ENCODE peak calls at places on chromosome 21, in six cellular contexts. One of them, this sample, is unnamed.

GRCh38 chr21:39073063-39073462 is 110.2 kb downstream of the PSMG1 start:
- DNase-seq in GM12878: no peak
- DNase-seq in endothelial cell of umbilical vein: no peak
- DNase-seq in MM.1S: peak
- DNase-seq in K562: no peak
- DNase-seq in A673: no peak
- DNase-seq in this sample: no peak

GRCh38 chr21:43662286-43662685 is 2.9 kb downstream of the RRP1B start:
- DNase-seq in K562: no peak
- DNase-seq in A673: no peak
- DNase-seq in GM12878: no peak
- DNase-seq in endothelial cell of umbilical vein: no peak
- DNase-seq in MM.1S: no peak
- DNase-seq in this sample: no peak

GRCh38 chr21:46667191-46667734 is 31.8 kb downstream of the PRMT2 start:
- DNase-seq in endothelial cell of umbilical vein: peak
- DNase-seq in MM.1S: no peak
- DNase-seq in A673: peak
- DNase-seq in K562: no peak
- DNase-seq in GM12878: no peak
- DNase-seq in this sample: no peak

GRCh38 chr21:42614391-42614790 is 39.0 kb upstream of the PDE9A start:
- DNase-seq in A673: no peak
- DNase-seq in MM.1S: no peak
- DNase-seq in endothelial cell of umbilical vein: no peak
- DNase-seq in K562: no peak
- DNase-seq in GM12878: no peak
- DNase-seq in this sample: no peak

GRCh38 chr21:31988492-31989285 is 115.9 kb downstream of the HUNK start:
- DNase-seq in endothelial cell of umbilical vein: no peak
- DNase-seq in K562: no peak
- DNase-seq in MM.1S: no peak
- DNase-seq in GM12878: no peak
- DNase-seq in A673: peak
- DNase-seq in this sample: no peak

GRCh38 chr21:28336299-28336698 is 656.4 kb downstream of the LTN1 start:
- DNase-seq in A673: peak
- DNase-seq in GM12878: no peak
- DNase-seq in MM.1S: peak
- DNase-seq in endothelial cell of umbilical vein: peak
- DNase-seq in K562: no peak
- DNase-seq in this sample: peak

GRCh38 chr21:38796426-38796825 is 9.3 kb upstream of the ETS2 start:
- DNase-seq in K562: peak
- DNase-seq in A673: no peak
- DNase-seq in GM12878: no peak
- DNase-seq in MM.1S: no peak
- DNase-seq in endothelial cell of umbilical vein: peak
- DNase-seq in this sample: no peak

GRCh38 chr21:28754127-28754611 is 238.5 kb downstream of the LTN1 start:
- DNase-seq in endothelial cell of umbilical vein: no peak
- DNase-seq in A673: peak
- DNase-seq in GM12878: no peak
- DNase-seq in K562: no peak
- DNase-seq in MM.1S: no peak
- DNase-seq in this sample: peak

GRCh38 chr21:41315726-41316125 is 875 bp upstream of the FAM3B start:
- DNase-seq in MM.1S: no peak
- DNase-seq in GM12878: no peak
- DNase-seq in A673: no peak
- DNase-seq in K562: no peak
- DNase-seq in endothelial cell of umbilical vein: no peak
- DNase-seq in this sample: no peak

GRCh38 chr21:41317458-41317857 is 857 bp downstream of the FAM3B start:
- DNase-seq in A673: no peak
- DNase-seq in K562: no peak
- DNase-seq in endothelial cell of umbilical vein: no peak
- DNase-seq in GM12878: no peak
- DNase-seq in MM.1S: no peak
- DNase-seq in this sample: no peak

GRCh38 chr21:41318218-41318617 is 1.6 kb downstream of the FAM3B start:
- DNase-seq in K562: no peak
- DNase-seq in A673: no peak
- DNase-seq in GM12878: no peak
- DNase-seq in MM.1S: no peak
- DNase-seq in endothelial cell of umbilical vein: no peak
- DNase-seq in this sample: no peak

GRCh38 chr21:41316200-41316599 is 401 bp upstream of the FAM3B start:
- DNase-seq in A673: no peak
- DNase-seq in K562: no peak
- DNase-seq in MM.1S: no peak
- DNase-seq in GM12878: no peak
- DNase-seq in endothelial cell of umbilical vein: no peak
- DNase-seq in this sample: no peak

DNA sequence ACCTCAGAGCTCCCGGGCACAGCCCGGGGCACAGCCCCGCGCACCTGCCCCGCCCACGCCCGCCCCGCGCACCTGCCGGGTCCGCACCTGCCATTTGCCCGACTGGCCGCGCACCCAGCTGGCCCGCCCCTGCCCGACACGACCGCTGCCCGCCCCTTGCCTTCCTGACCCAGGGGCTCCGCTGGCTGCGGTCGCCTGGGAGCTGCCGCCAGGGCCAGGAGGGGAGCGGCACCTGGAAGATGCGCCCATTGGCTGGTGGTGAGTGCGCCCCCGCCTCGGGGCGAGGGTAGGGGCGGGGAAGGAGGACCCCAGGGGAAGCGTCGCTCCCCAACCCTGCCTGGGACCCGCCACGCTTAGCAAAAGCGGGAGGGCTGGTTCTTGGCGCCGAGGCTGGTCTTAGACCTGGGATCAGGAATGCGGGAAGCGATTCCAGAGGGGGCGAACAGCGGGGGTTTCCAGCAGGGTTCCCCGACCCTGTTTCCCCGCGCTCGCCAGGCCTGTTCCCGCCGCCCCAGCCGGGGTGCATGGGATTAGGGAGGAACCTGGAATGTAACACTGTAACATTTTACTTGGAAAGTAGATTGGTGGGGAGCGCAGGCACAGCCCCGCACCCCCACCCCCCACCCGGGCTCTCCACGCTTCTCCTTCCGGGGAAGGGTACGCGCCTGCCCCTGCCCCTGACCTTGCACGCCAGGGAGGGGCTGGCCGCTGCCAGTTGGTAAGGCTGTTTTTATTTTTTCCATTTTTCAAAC is at the start of gene FAM3B:
- DNase-seq in GM12878: no peak
- DNase-seq in K562: no peak
- DNase-seq in A673: no peak
- DNase-seq in MM.1S: no peak
- DNase-seq in endothelial cell of umbilical vein: no peak
- DNase-seq in this sample: peak
- TF ChIP-seq EZH2 in GM12878: no peak
- TF ChIP-seq EZH2 in K562: no peak
- TF ChIP-seq EZH2 in A673: peak
- TF ChIP-seq EZH2 in MM.1S: no peak
- TF ChIP-seq EZH2 in endothelial cell of umbilical vein: no peak
- TF ChIP-seq EZH2 in this sample: no peak

GRCh38 chr21:35406600-35406999 is 357.5 kb upstream of the RUNX1 start:
- DNase-seq in A673: no peak
- DNase-seq in endothelial cell of umbilical vein: no peak
- DNase-seq in MM.1S: no peak
- DNase-seq in K562: no peak
- DNase-seq in GM12878: no peak
- DNase-seq in this sample: no peak

GRCh38 chr21:35410656-35411055 is 361.6 kb upstream of the RUNX1 start:
- DNase-seq in MM.1S: no peak
- DNase-seq in endothelial cell of umbilical vein: no peak
- DNase-seq in A673: no peak
- DNase-seq in GM12878: no peak
- DNase-seq in K562: no peak
- DNase-seq in this sample: no peak

GRCh38 chr21:35410123-35410522 is 361.0 kb upstream of the RUNX1 start:
- DNase-seq in A673: no peak
- DNase-seq in MM.1S: no peak
- DNase-seq in K562: no peak
- DNase-seq in endothelial cell of umbilical vein: no peak
- DNase-seq in GM12878: no peak
- DNase-seq in this sample: no peak

GRCh38 chr21:35411434-35411833 is 362.3 kb upstream of the RUNX1 start:
- DNase-seq in endothelial cell of umbilical vein: no peak
- DNase-seq in GM12878: no peak
- DNase-seq in A673: no peak
- DNase-seq in MM.1S: no peak
- DNase-seq in K562: no peak
- DNase-seq in this sample: no peak

DNA sequence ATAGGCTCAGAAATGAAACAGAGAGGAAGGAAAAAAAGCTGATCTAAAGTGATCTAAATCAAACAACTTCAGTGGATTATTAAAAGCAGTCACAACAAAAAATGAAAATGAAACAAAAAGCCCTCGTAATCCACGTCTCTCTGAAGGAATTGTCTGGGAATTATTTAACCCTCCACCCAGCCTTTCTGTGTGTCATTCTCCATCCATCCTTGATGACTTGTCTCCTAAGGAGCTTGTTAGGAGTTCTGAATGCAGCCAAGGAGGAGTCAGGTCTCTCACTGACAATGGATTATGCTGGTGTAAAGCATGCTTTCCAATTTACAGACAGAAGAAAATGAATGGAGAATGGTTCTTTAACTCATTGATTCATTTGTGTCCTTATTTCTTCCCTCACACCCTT is 359.3 kb upstream of the RUNX1 start:
- DNase-seq in endothelial cell of umbilical vein: no peak
- DNase-seq in A673: no peak
- DNase-seq in GM12878: no peak
- DNase-seq in MM.1S: no peak
- DNase-seq in K562: no peak
- DNase-seq in this sample: no peak
- TF ChIP-seq EZH2 in endothelial cell of umbilical vein: no peak
- TF ChIP-seq EZH2 in A673: no peak
- TF ChIP-seq EZH2 in GM12878: no peak
- TF ChIP-seq EZH2 in MM.1S: no peak
- TF ChIP-seq EZH2 in K562: no peak
- TF ChIP-seq EZH2 in this sample: no peak

GRCh38 chr21:25563399-25564116 is 43.7 kb downstream of the MRPL39 start:
- DNase-seq in endothelial cell of umbilical vein: peak
- DNase-seq in A673: no peak
- DNase-seq in K562: no peak
- DNase-seq in MM.1S: no peak
- DNase-seq in GM12878: peak
- DNase-seq in this sample: no peak

GRCh38 chr21:25560151-25560783 is 47.0 kb downstream of the MRPL39 start:
- DNase-seq in A673: peak
- DNase-seq in MM.1S: no peak
- DNase-seq in K562: no peak
- DNase-seq in endothelial cell of umbilical vein: no peak
- DNase-seq in GM12878: no peak
- DNase-seq in this sample: no peak

GRCh38 chr21:25562660-25563059 is 44.6 kb downstream of the MRPL39 start:
- DNase-seq in K562: no peak
- DNase-seq in endothelial cell of umbilical vein: peak
- DNase-seq in A673: no peak
- DNase-seq in GM12878: no peak
- DNase-seq in MM.1S: no peak
- DNase-seq in this sample: no peak

GRCh38 chr21:25564349-25564948 is 42.8 kb downstream of the MRPL39 start:
- DNase-seq in MM.1S: no peak
- DNase-seq in K562: no peak
- DNase-seq in endothelial cell of umbilical vein: no peak
- DNase-seq in A673: no peak
- DNase-seq in GM12878: no peak
- DNase-seq in this sample: no peak

DNA sequence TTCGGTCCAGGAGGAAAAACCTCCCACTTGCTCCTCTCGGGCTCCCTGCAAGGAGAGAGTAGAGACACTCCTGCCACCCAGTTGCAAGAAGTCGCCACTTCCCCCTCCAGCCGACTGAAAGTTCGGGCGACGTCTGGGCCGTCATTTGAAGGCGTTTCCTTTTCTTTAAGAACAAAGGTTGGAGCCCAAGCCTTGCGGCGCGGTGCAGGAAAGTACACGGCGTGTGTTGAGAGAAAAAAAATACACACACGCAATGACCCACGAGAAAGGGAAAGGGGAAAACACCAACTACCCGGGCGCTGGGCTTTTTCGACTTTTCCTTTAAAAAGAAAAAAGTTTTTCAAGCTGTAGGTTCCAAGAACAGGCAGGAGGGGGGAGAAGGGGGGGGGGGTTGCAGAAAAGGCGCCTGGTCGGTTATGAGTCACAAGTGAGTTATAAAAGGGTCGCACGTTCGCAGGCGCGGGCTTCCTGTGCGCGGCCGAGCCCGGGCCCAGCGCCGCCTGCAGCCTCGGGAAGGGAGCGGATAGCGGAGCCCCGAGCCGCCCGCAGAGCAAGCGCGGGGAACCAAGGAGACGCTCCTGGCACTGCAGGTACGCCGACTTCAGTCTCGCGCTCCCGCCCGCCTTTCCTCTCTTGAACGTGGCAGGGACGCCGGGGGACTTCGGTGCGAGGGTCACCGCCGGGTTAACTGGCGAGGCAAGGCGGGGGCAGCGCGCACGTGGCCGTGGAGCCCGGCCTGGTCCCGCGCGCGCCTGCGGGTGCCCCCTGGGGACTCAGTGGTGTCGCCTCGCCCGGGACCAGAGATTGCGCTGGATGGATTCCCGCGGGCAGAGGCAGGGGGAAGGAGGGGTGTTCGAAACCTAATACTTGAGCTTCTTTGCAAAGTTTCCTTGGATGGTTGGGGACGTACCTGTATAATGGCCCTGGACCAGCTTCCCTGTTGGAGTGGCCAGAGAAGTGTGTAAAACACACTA is 45.3 kb downstream of the MRPL39 start:
- DNase-seq in K562: no peak
- DNase-seq in MM.1S: peak
- DNase-seq in A673: no peak
- DNase-seq in endothelial cell of umbilical vein: peak
- DNase-seq in GM12878: peak
- DNase-seq in this sample: peak
- TF ChIP-seq EZH2 in K562: no peak
- TF ChIP-seq EZH2 in MM.1S: no peak
- TF ChIP-seq EZH2 in A673: no peak
- TF ChIP-seq EZH2 in endothelial cell of umbilical vein: no peak
- TF ChIP-seq EZH2 in GM12878: no peak
- TF ChIP-seq EZH2 in this sample: no peak

GRCh38 chr21:37072988-37073416 is at the start of the genes PIGP and TTC3:
- DNase-seq in MM.1S: peak
- DNase-seq in GM12878: peak
- DNase-seq in K562: peak
- DNase-seq in A673: peak
- DNase-seq in endothelial cell of umbilical vein: peak
- DNase-seq in this sample: peak

GRCh38 chr21:37074546-37074945 is 1.5 kb downstream of the TTC3 start:
- DNase-seq in GM12878: no peak
- DNase-seq in MM.1S: no peak
- DNase-seq in endothelial cell of umbilical vein: no peak
- DNase-seq in A673: no peak
- DNase-seq in K562: peak
- DNase-seq in this sample: no peak

GRCh38 chr21:37073417-37074194 is 552 bp downstream of the TTC3 start:
- DNase-seq in K562: peak
- DNase-seq in A673: peak
- DNase-seq in MM.1S: peak
- DNase-seq in endothelial cell of umbilical vein: peak
- DNase-seq in GM12878: no peak
- DNase-seq in this sample: peak

GRCh38 chr21:37075214-37075770 is 2.2 kb downstream of the TTC3 start:
- DNase-seq in MM.1S: no peak
- DNase-seq in endothelial cell of umbilical vein: no peak
- DNase-seq in K562: no peak
- DNase-seq in A673: no peak
- DNase-seq in GM12878: no peak
- DNase-seq in this sample: no peak

DNA sequence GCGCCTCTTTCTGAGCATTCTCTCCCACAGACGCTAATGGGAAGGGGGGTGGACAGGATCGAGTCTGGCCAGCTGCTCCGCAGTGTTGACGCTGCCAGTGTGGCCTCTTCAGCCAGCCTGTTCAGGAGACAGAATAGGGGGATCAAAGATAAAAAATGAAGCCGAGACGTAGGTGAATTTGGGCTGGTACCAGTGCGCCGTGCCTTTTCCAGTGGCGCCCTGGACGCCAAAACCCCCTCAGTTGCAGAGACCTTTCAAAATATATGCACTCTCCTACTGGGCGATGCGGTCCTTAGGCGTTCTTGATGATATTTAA is 1.1 kb downstream of the TTC3 start:
- DNase-seq in endothelial cell of umbilical vein: no peak
- DNase-seq in GM12878: no peak
- DNase-seq in MM.1S: no peak
- DNase-seq in A673: peak
- DNase-seq in K562: peak
- DNase-seq in this sample: no peak
- TF ChIP-seq EZH2 in endothelial cell of umbilical vein: no peak
- TF ChIP-seq EZH2 in GM12878: no peak
- TF ChIP-seq EZH2 in MM.1S: no peak
- TF ChIP-seq EZH2 in A673: no peak
- TF ChIP-seq EZH2 in K562: no peak
- TF ChIP-seq EZH2 in this sample: no peak

This sample was measured in hepatocyte.